ENCODE peak calls at places on chromosomes 16 and 17, in six cellular contexts. V is NCI-H1694 treated with DMSO at 0.1 percent for 48 hours; J is stimulated activated CD4-positive, alpha-beta T cell treated with anti-CD3 and anti-CD28 coated beads, Interleukin-2, amount 100 ng/mL, for 48 hours; Y is NCI-H460; T is nephron progenitor cell; C is psoas muscle. A is an unnamed sample.

GRCh38 chr16:21256636-21257035 is 21.5 kb downstream of the CRYM start:
- DNase-seq in C (no peak), T (no peak), V (no peak), J (no peak), Y (no peak), A (no peak)

GRCh38 chr16:75820672-75821071 is 94.4 kb upstream of the CPHXL start:
- DNase-seq in Y (peak; percentile 16), J (no peak), T (no peak), V (no peak), C (no peak), A (no peak)

GRCh38 chr17:39921323-39921722 is 2.9 kb upstream of the GSDMB start:
- DNase-seq in C (no peak), V (no peak), T (no peak), Y (no peak), J (no peak), A (no peak)

GRCh38 chr17:48840441-48840840 is 9.6 kb downstream of the CALCOCO2 start:
- DNase-seq in Y (no peak), J (no peak), C (no peak), V (no peak), T (no peak), A (no peak)

GRCh38 chr17:4150106-4150505 is 7.1 kb downstream of the CYB5D2 start:
- DNase-seq in V (no peak), Y (no peak), C (no peak), T (no peak), J (no peak), A (no peak)

GRCh38 chr17:48037036-48037881 is at the start of gene COPZ2:
- DNase-seq in Y (peak; percentile 43), V (no peak), T (peak; percentile 68), C (peak; percentile 78), J (peak; percentile 56), A (no peak)

GRCh38 chr17:18944646-18945045 is 7.3 kb upstream of the SLC5A10 start:
- DNase-seq in V (no peak), Y (no peak), J (no peak), T (no peak), C (no peak), A (no peak)

GRCh38 chr16:87855852-87856715 is 13.2 kb downstream of the SLC7A5 start:
- DNase-seq in V (no peak), J (no peak), C (peak; percentile 59), T (no peak), Y (no peak), A (no peak)

GRCh38 chr17:50656509-50656908 is 21.8 kb downstream of the ABCC3 start:
- DNase-seq in T (no peak), C (no peak), J (no peak), Y (no peak), V (no peak), A (no peak)